ENCODE peak calls at places on chromosomes 2 and 18, in six cellular contexts. One of them, this sample, is unnamed.

GRCh38 chr18:75638597-75639467 is 211.3 kb upstream of the SMIM21 start:
- DNase-seq in progenitor cell of endocrine pancreas: no peak
- DNase-seq in GM20000: no peak
- DNase-seq in activated T-helper 1 cell treated with anti-CD3 and anti-CD28 coated beads, Interleukin-2, amount 50 U/mL, for 16 hours: no peak
- DNase-seq in H4: no peak
- DNase-seq in AG04450: peak; percentile 11
- DNase-seq in this sample: no peak

GRCh38 chr2:119753041-119753929 is 6.4 kb upstream of the PTPN4 start:
- DNase-seq in activated T-helper 1 cell treated with anti-CD3 and anti-CD28 coated beads, Interleukin-2, amount 50 U/mL, for 16 hours: no peak
- DNase-seq in H4: peak; percentile 42
- DNase-seq in GM20000: peak; percentile 56
- DNase-seq in progenitor cell of endocrine pancreas: no peak
- DNase-seq in AG04450: no peak
- DNase-seq in this sample: no peak

GRCh38 chr2:60725466-60725865 is 30.6 kb upstream of the PAPOLG start:
- DNase-seq in progenitor cell of endocrine pancreas: no peak
- DNase-seq in activated T-helper 1 cell treated with anti-CD3 and anti-CD28 coated beads, Interleukin-2, amount 50 U/mL, for 16 hours: no peak
- DNase-seq in AG04450: no peak
- DNase-seq in H4: no peak
- DNase-seq in GM20000: no peak
- DNase-seq in this sample: no peak

GRCh38 chr2:60507211-60507810 is 46.1 kb downstream of the BCL11A start:
- DNase-seq in H4: no peak
- DNase-seq in AG04450: no peak
- DNase-seq in progenitor cell of endocrine pancreas: no peak
- DNase-seq in GM20000: no peak
- DNase-seq in activated T-helper 1 cell treated with anti-CD3 and anti-CD28 coated beads, Interleukin-2, amount 50 U/mL, for 16 hours: no peak
- DNase-seq in this sample: no peak

GRCh38 chr2:236021497-236022057 is 146.6 kb downstream of the GBX2 start:
- DNase-seq in AG04450: no peak
- DNase-seq in activated T-helper 1 cell treated with anti-CD3 and anti-CD28 coated beads, Interleukin-2, amount 50 U/mL, for 16 hours: no peak
- DNase-seq in GM20000: no peak
- DNase-seq in progenitor cell of endocrine pancreas: no peak
- DNase-seq in H4: no peak
- DNase-seq in this sample: peak; percentile 18

GRCh38 chr2:72326759-72327158 is 179.1 kb upstream of the CYP26B1 start:
- DNase-seq in AG04450: no peak
- DNase-seq in H4: no peak
- DNase-seq in GM20000: no peak
- DNase-seq in activated T-helper 1 cell treated with anti-CD3 and anti-CD28 coated beads, Interleukin-2, amount 50 U/mL, for 16 hours: no peak
- DNase-seq in progenitor cell of endocrine pancreas: no peak
- DNase-seq in this sample: no peak

GRCh38 chr2:131828164-131828561 is 300.5 kb downstream of the CCDC74A start:
- DNase-seq in activated T-helper 1 cell treated with anti-CD3 and anti-CD28 coated beads, Interleukin-2, amount 50 U/mL, for 16 hours: no peak
- DNase-seq in AG04450: no peak
- DNase-seq in GM20000: no peak
- DNase-seq in H4: no peak
- DNase-seq in progenitor cell of endocrine pancreas: no peak
- DNase-seq in this sample: no peak

GRCh38 chr2:69975136-69975852 is 13.9 kb upstream of the ASPRV1 start:
- DNase-seq in H4: no peak
- DNase-seq in GM20000: no peak
- DNase-seq in progenitor cell of endocrine pancreas: no peak
- DNase-seq in activated T-helper 1 cell treated with anti-CD3 and anti-CD28 coated beads, Interleukin-2, amount 50 U/mL, for 16 hours: no peak
- DNase-seq in AG04450: no peak
- DNase-seq in this sample: no peak

GRCh38 chr18:61831071-61831470 is 61.7 kb downstream of the RNF152 start:
- DNase-seq in GM20000: no peak
- DNase-seq in AG04450: no peak
- DNase-seq in H4: no peak
- DNase-seq in activated T-helper 1 cell treated with anti-CD3 and anti-CD28 coated beads, Interleukin-2, amount 50 U/mL, for 16 hours: no peak
- DNase-seq in progenitor cell of endocrine pancreas: no peak
- DNase-seq in this sample: no peak

GRCh38 chr2:49616800-49617199 is 462.5 kb upstream of the FSHR start:
- DNase-seq in GM20000: peak; percentile 11
- DNase-seq in progenitor cell of endocrine pancreas: no peak
- DNase-seq in AG04450: no peak
- DNase-seq in activated T-helper 1 cell treated with anti-CD3 and anti-CD28 coated beads, Interleukin-2, amount 50 U/mL, for 16 hours: no peak
- DNase-seq in H4: peak; percentile 49
- DNase-seq in this sample: no peak

GRCh38 chr2:152694161-152694661 is 23.1 kb downstream of the PRPF40A start:
- DNase-seq in GM20000: no peak
- DNase-seq in activated T-helper 1 cell treated with anti-CD3 and anti-CD28 coated beads, Interleukin-2, amount 50 U/mL, for 16 hours: no peak
- DNase-seq in H4: peak; percentile 77
- DNase-seq in progenitor cell of endocrine pancreas: no peak
- DNase-seq in AG04450: no peak
- DNase-seq in this sample: no peak

GRCh38 chr18:76461148-76461547 is 33.9 kb downstream of the ZNF516 start:
- DNase-seq in activated T-helper 1 cell treated with anti-CD3 and anti-CD28 coated beads, Interleukin-2, amount 50 U/mL, for 16 hours: no peak
- DNase-seq in GM20000: peak; percentile 9
- DNase-seq in progenitor cell of endocrine pancreas: no peak
- DNase-seq in H4: no peak
- DNase-seq in AG04450: no peak
- DNase-seq in this sample: no peak

GRCh38 chr2:40535891-40536290 is 84.0 kb upstream of the SLC8A1 start:
- DNase-seq in activated T-helper 1 cell treated with anti-CD3 and anti-CD28 coated beads, Interleukin-2, amount 50 U/mL, for 16 hours: no peak
- DNase-seq in H4: no peak
- DNase-seq in AG04450: no peak
- DNase-seq in GM20000: no peak
- DNase-seq in progenitor cell of endocrine pancreas: no peak
- DNase-seq in this sample: no peak

GRCh38 chr18:48953096-48953706 is 2.4 kb upstream of the SMAD7 start:
- DNase-seq in activated T-helper 1 cell treated with anti-CD3 and anti-CD28 coated beads, Interleukin-2, amount 50 U/mL, for 16 hours: no peak
- DNase-seq in progenitor cell of endocrine pancreas: no peak
- DNase-seq in AG04450: no peak
- DNase-seq in GM20000: no peak
- DNase-seq in H4: no peak
- DNase-seq in this sample: no peak

GRCh38 chr2:231590614-231591013 is 2.0 kb upstream of the TEX44 start:
- DNase-seq in activated T-helper 1 cell treated with anti-CD3 and anti-CD28 coated beads, Interleukin-2, amount 50 U/mL, for 16 hours: no peak
- DNase-seq in H4: no peak
- DNase-seq in progenitor cell of endocrine pancreas: no peak
- DNase-seq in AG04450: no peak
- DNase-seq in GM20000: no peak
- DNase-seq in this sample: no peak

GRCh38 chr2:142989276-142990204 is 112.1 kb downstream of the KYNU start:
- DNase-seq in AG04450: no peak
- DNase-seq in activated T-helper 1 cell treated with anti-CD3 and anti-CD28 coated beads, Interleukin-2, amount 50 U/mL, for 16 hours: no peak
- DNase-seq in GM20000: peak; percentile 47
- DNase-seq in H4: peak; percentile 62
- DNase-seq in progenitor cell of endocrine pancreas: no peak
- DNase-seq in this sample: peak; percentile 27

GRCh38 chr2:212711851-212712250 is 173.2 kb upstream of the ERBB4 start:
- DNase-seq in AG04450: peak; percentile 68
- DNase-seq in progenitor cell of endocrine pancreas: no peak
- DNase-seq in H4: peak; percentile 71
- DNase-seq in activated T-helper 1 cell treated with anti-CD3 and anti-CD28 coated beads, Interleukin-2, amount 50 U/mL, for 16 hours: no peak
- DNase-seq in GM20000: no peak
- DNase-seq in this sample: peak; percentile 57